ENCODE peak calls at places on chromosome 2, in four cellular contexts. L is brain microvascular endothelial cell, R is GM10248, P is PC-9. Q is an unnamed sample.

GRCh38 chr2:109721626-109722025 is 72.5 kb upstream of the RGPD5 start:
- DNase-seq in L (no peak), R (no peak), P (no peak), Q (no peak)

GRCh38 chr2:210584834-210585233 is 28.4 kb downstream of the CPS1 start:
- DNase-seq in L (peak; percentile 22), R (no peak), P (peak; percentile 52), Q (no peak)

GRCh38 chr2:106316937-106317336 is 122.8 kb upstream of the UXS1 start:
- DNase-seq in L (no peak), R (no peak), P (no peak), Q (no peak)

GRCh38 chr2:226963528-226963927 is 127.7 kb downstream of the RHBDD1 start:
- DNase-seq in L (peak; percentile 31), R (no peak), P (no peak), Q (no peak)

GRCh38 chr2:239216614-239217273 is 184.1 kb downstream of the HDAC4 start:
- DNase-seq in L (no peak), R (peak; percentile 55), P (no peak), Q (peak; percentile 61)

GRCh38 chr2:145864501-145864900 is 1344.6 kb upstream of the ZEB2 start:
- DNase-seq in L (no peak), R (no peak), P (no peak), Q (no peak)

GRCh38 chr2:140624188-140624587 is 1506.6 kb downstream of the LRP1B start:
- DNase-seq in L (no peak), R (no peak), P (peak; percentile 76), Q (no peak)

GRCh38 chr2:72778410-72778809 is 47.4 kb downstream of the EXOC6B start:
- DNase-seq in L (no peak), R (no peak), P (no peak), Q (no peak)

GRCh38 chr2:144479138-144479537 is 40.8 kb downstream of the ZEB2 start:
- DNase-seq in L (no peak), R (no peak), P (no peak), Q (no peak)

GRCh38 chr2:10305254-10305635 is 2.5 kb downstream of the HPCAL1 start:
- DNase-seq in L (no peak), R (no peak), P (peak; percentile 55), Q (no peak)

GRCh38 chr2:11617527-11617926 is 52.5 kb downstream of the NTSR2 start:
- DNase-seq in L (no peak), R (no peak), P (no peak), Q (no peak)

GRCh38 chr2:217971166-217971565 is 31.6 kb downstream of the TNS1 start:
- DNase-seq in L (no peak), R (no peak), P (no peak), Q (no peak)

GRCh38 chr2:170221317-170222288 is 43.7 kb downstream of the MYO3B start:
- DNase-seq in L (peak; percentile 34), R (no peak), P (no peak), Q (no peak)

GRCh38 chr2:118844261-118845004 is 3.0 kb downstream of the EN1 start:
- DNase-seq in L (no peak), R (no peak), P (no peak), Q (no peak)

GRCh38 chr2:328761-329160 is 40.9 kb upstream of the ALKAL2 start:
- DNase-seq in L (peak; percentile 14), R (no peak), P (peak; percentile 70), Q (no peak)

GRCh38 chr2:148253716-148254115 is 232.8 kb downstream of the MBD5 start:
- DNase-seq in L (no peak), R (no peak), P (no peak), Q (no peak)

GRCh38 chr2:136665741-136666140 is 99.6 kb upstream of the THSD7B start:
- DNase-seq in L (no peak), R (no peak), P (no peak), Q (no peak)

GRCh38 chr2:238418196-238418998 is 8.3 kb upstream of the ASB1 start:
- DNase-seq in L (no peak), R (no peak), P (no peak), Q (no peak)

GRCh38 chr2:96788393-96789244 is 27.4 kb upstream of the CNNM3 start:
- DNase-seq in L (peak; percentile 24), R (no peak), P (peak; percentile 67), Q (no peak)

GRCh38 chr2:152222975-152223638 is 47.5 kb upstream of the STAM2 start:
- DNase-seq in L (peak; percentile 84), R (no peak), P (no peak), Q (no peak)

GRCh38 chr2:165804719-165805118 is 10.7 kb upstream of the GALNT3 start:
- DNase-seq in L (no peak), R (no peak), P (peak; percentile 81), Q (no peak)

GRCh38 chr2:65799455-65799854 is 367.1 kb upstream of the SPRED2 start:
- DNase-seq in L (no peak), R (no peak), P (no peak), Q (no peak)

GRCh38 chr2:152581360-152581759 is 135.9 kb downstream of the PRPF40A start:
- DNase-seq in L (no peak), R (no peak), P (no peak), Q (no peak)

GRCh38 chr2:66032376-66032775 is 402.5 kb upstream of the MEIS1 start:
- DNase-seq in L (no peak), R (no peak), P (no peak), Q (no peak)

GRCh38 chr2:228847684-228848083 is 423.4 kb downstream of the PID1 start:
- DNase-seq in L (no peak), R (no peak), P (no peak), Q (no peak)

GRCh38 chr2:6927186-6927585 is 10.0 kb downstream of the RNF144A start:
- DNase-seq in L (no peak), R (no peak), P (no peak), Q (no peak)

GRCh38 chr2:108615480-108616090 is 81.3 kb downstream of the LIMS1 start:
- DNase-seq in L (no peak), R (no peak), P (no peak), Q (no peak)

GRCh38 chr2:134146620-134147019 is 107.3 kb upstream of the MGAT5 start:
- DNase-seq in L (no peak), R (no peak), P (no peak), Q (no peak)

GRCh38 chr2:186894478-186894877 is 45.5 kb upstream of the ZSWIM2 start:
- DNase-seq in L (no peak), R (no peak), P (no peak), Q (no peak)

GRCh38 chr2:95738301-95738700 is 146.5 kb downstream of the TRIM43 start:
- DNase-seq in L (no peak), R (no peak), P (no peak), Q (no peak)

GRCh38 chr2:151289972-151290335 is 486 bp upstream of the NMI start:
- DNase-seq in L (no peak), R (peak; percentile 20), P (peak; percentile 87), Q (peak; percentile 38)

GRCh38 chr2:19185061-19185460 is 173.4 kb downstream of the OSR1 start:
- DNase-seq in L (peak; percentile 25), R (no peak), P (no peak), Q (no peak)

GRCh38 chr2:9629222-9630000 is 1.4 kb downstream of the YWHAQ start:
- DNase-seq in L (no peak), R (no peak), P (peak; percentile 77), Q (no peak)

GRCh38 chr2:25158096-25158852 is 10.1 kb downstream of the POMC start:
- DNase-seq in L (no peak), R (no peak), P (no peak), Q (no peak)

GRCh38 chr2:124566518-124566970 is 541.5 kb downstream of the CNTNAP5 start:
- DNase-seq in L (no peak), R (no peak), P (no peak), Q (no peak)

GRCh38 chr2:102872388-102872787 is 110.6 kb downstream of the TMEM182 start:
- DNase-seq in L (no peak), R (no peak), P (no peak), Q (no peak)
- TF ChIP-seq CTCF in L (no peak), R (no peak), P (no peak), Q (no peak)

DNA sequence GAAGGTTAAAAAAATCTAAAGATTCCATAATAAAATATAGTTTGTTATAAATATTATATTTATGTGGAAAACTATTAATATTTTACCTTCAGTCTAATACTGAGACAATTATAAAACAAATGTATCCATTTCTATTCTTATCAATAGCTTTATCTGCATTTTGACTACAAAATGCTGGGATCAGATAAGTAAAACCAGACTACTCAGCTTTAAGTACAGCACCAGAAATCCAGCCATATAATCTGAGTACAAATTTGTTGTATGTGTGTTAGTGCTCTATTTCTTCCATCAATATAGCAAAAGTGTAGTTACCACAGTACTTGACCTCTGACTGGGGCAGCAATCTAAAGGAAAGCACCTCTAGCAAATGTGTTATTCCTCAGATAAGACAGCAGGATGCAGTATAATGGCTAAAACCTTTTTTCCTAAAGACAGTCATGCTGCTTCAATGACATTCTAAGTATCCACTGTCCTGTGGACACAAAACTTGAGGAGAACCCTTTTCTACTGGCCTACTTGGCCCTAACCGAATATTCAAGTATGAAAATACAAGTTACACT is 68.1 kb downstream of the OLA1 start:
- DNase-seq in L (no peak), R (no peak), P (no peak), Q (no peak)
- TF ChIP-seq CTCF in L (peak; percentile 19), R (peak; percentile 7), P (no peak), Q (peak; percentile 6)

DNA sequence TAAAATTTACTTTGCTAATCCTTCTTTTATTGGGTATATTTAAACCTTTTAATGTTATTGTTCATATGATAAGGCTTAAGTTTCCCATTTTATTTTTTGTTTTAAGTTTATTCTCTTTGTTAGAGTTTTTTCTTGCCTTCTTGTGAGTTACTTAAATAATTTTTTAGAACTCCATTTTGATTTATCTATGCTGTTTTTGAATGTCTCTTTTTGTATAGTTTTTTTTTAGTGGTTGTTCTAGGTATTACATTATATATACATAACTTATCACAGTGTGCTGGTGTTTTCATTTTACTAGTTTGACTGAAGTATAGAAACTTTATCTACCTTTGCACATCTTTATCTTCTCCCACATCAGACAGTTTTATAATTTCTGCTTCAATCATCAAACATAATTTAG is 49.4 kb upstream of the TGFA start:
- DNase-seq in L (no peak), R (no peak), P (no peak), Q (no peak)
- TF ChIP-seq CTCF in L (no peak), R (no peak), P (peak; percentile 37), Q (no peak)

GRCh38 chr2:236642584-236643291 is 73.1 kb downstream of the ACKR3 start:
- DNase-seq in L (peak; percentile 98), R (no peak), P (peak; percentile 53), Q (no peak)
- TF ChIP-seq CTCF in L (no peak), R (no peak), P (no peak), Q (no peak)

GRCh38 chr2:168683996-168684395 is 118.4 kb upstream of the NOSTRIN start:
- DNase-seq in L (no peak), R (no peak), P (no peak), Q (no peak)

GRCh38 chr2:168685619-168686453 is 116.6 kb upstream of the NOSTRIN start:
- DNase-seq in L (peak; percentile 85), R (no peak), P (no peak), Q (no peak)

GRCh38 chr2:168684921-168685618 is 117.4 kb upstream of the NOSTRIN start:
- DNase-seq in L (no peak), R (no peak), P (no peak), Q (no peak)

GRCh38 chr2:168686485-168687191 is 115.8 kb upstream of the NOSTRIN start:
- DNase-seq in L (peak; percentile 60), R (no peak), P (no peak), Q (no peak)

DNA sequence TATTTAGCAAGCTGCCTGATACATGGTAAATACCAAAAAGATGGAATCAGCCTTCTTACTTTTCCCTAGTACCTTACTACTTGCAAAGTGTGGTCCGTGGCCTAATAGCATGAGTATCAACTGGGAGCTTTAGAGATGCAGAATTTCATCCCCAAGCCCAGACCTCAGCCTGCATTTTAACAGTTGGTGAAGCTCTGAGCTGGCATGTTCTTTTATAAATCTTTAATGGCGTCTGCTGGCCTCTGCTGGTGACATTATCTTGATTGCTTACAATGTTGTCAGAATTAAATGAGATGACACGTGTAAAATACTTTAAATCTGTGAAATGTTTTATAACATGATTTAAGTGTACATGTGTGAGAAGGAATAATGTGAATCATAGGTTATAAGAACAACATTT is 115.1 kb upstream of the NOSTRIN start:
- DNase-seq in L (peak; percentile 46), R (no peak), P (no peak), Q (no peak)
- TF ChIP-seq CTCF in L (peak; percentile 26), R (peak; percentile 51), P (peak; percentile 35), Q (peak; percentile 44)

Q was measured in GM13977.